ENCODE peak calls at places on chromosomes 13 and 19, in five cellular contexts. One of them, this sample, is unnamed.

GRCh38 chr13:43143591-43143990 is 120.2 kb downstream of the DNAJC15 start:
- DNase-seq in T-cell: no peak
- DNase-seq in HepG2: no peak
- DNase-seq in cardiac fibroblast: no peak
- DNase-seq in MCF 10A: no peak
- DNase-seq in this sample: no peak

GRCh38 chr19:18304194-18304495 is 18.7 kb downstream of the LSM4 start:
- DNase-seq in T-cell: no peak
- DNase-seq in HepG2: no peak
- DNase-seq in cardiac fibroblast: no peak
- DNase-seq in MCF 10A: no peak
- DNase-seq in this sample: no peak

GRCh38 chr13:105598551-105598950 is 936.9 kb downstream of the EFNB2 start:
- DNase-seq in T-cell: no peak
- DNase-seq in HepG2: no peak
- DNase-seq in cardiac fibroblast: peak
- DNase-seq in MCF 10A: no peak
- DNase-seq in this sample: no peak

GRCh38 chr13:95536629-95537241 is 15.8 kb upstream of the CLDN10 start:
- DNase-seq in T-cell: no peak
- DNase-seq in HepG2: no peak
- DNase-seq in cardiac fibroblast: peak
- DNase-seq in MCF 10A: peak
- DNase-seq in this sample: no peak

GRCh38 chr13:36509369-36509768 is 77.1 kb downstream of the CCNA1 start:
- DNase-seq in T-cell: no peak
- DNase-seq in HepG2: no peak
- DNase-seq in cardiac fibroblast: no peak
- DNase-seq in MCF 10A: no peak
- DNase-seq in this sample: no peak

GRCh38 chr13:24270639-24271131 is 38.7 kb upstream of the C1QTNF9 start:
- DNase-seq in T-cell: peak
- DNase-seq in HepG2: peak
- DNase-seq in cardiac fibroblast: peak
- DNase-seq in MCF 10A: peak
- DNase-seq in this sample: no peak

GRCh38 chr13:56561327-56561726 is 579.4 kb upstream of the PRR20A start:
- DNase-seq in T-cell: no peak
- DNase-seq in HepG2: no peak
- DNase-seq in cardiac fibroblast: no peak
- DNase-seq in MCF 10A: peak
- DNase-seq in this sample: no peak

GRCh38 chr13:98507060-98507797 is 69.7 kb downstream of the STK24 start:
- DNase-seq in T-cell: no peak
- DNase-seq in HepG2: peak
- DNase-seq in cardiac fibroblast: peak
- DNase-seq in MCF 10A: peak
- DNase-seq in this sample: peak

GRCh38 chr19:45358213-45358792 is 12.1 kb downstream of the ERCC2 start:
- DNase-seq in T-cell: no peak
- DNase-seq in HepG2: no peak
- DNase-seq in cardiac fibroblast: no peak
- DNase-seq in MCF 10A: no peak
- DNase-seq in this sample: no peak

GRCh38 chr13:50417597-50417996 is 402.4 kb downstream of the KCNRG start:
- DNase-seq in T-cell: no peak
- DNase-seq in HepG2: no peak
- DNase-seq in cardiac fibroblast: no peak
- DNase-seq in MCF 10A: peak
- DNase-seq in this sample: no peak

GRCh38 chr19:50679177-50680125 is 30.2 kb downstream of the C19orf81 start:
- DNase-seq in T-cell: peak
- DNase-seq in HepG2: peak
- DNase-seq in cardiac fibroblast: peak
- DNase-seq in MCF 10A: peak
- DNase-seq in this sample: no peak